ENCODE peak calls at places on chromosome 15, in eight cellular contexts. S, I, T, K, C, J, Y and V are unnamed samples.

GRCh38 chr15:79452244-79453051 is 20.3 kb downstream of the MINAR1 start:
- DNase-seq in S (no peak), I (no peak), T (no peak), K (no peak), C (no peak), J (no peak), Y (no peak), V (no peak)

GRCh38 chr15:95492388-95493070 is 838.0 kb upstream of the NR2F2 start:
- DNase-seq in S (no peak), I (no peak), T (no peak), K (no peak), C (no peak), J (no peak), Y (no peak), V (no peak)

GRCh38 chr15:66746231-66746605 is 44.2 kb downstream of the SMAD6 start:
- DNase-seq in S (no peak), I (no peak), T (no peak), K (no peak), C (no peak), J (no peak), Y (no peak), V (no peak)

GRCh38 chr15:84826369-84826823 is 9.2 kb downstream of the ALPK3 start:
- DNase-seq in S (no peak), I (peak; percentile 54), T (peak; percentile 41), K (no peak), C (peak; percentile 22), J (no peak), Y (no peak), V (peak; percentile 78)

GRCh38 chr15:74889390-74889881 is 406 bp upstream of the MPI start:
- DNase-seq in S (no peak), I (peak; percentile 63), T (peak; percentile 55), K (peak; percentile 82), C (peak; percentile 38), J (no peak), Y (no peak), V (no peak)

GRCh38 chr15:43218908-43219706 is 1.7 kb downstream of the EPB42 start:
- DNase-seq in S (no peak), I (no peak), T (no peak), K (no peak), C (peak; percentile 19), J (no peak), Y (no peak), V (peak; percentile 66)

GRCh38 chr15:100468265-100468664 is 60.5 kb downstream of the CERS3 start:
- DNase-seq in S (no peak), I (peak; percentile 35), T (peak; percentile 4), K (peak; percentile 78), C (peak; percentile 64), J (no peak), Y (no peak), V (no peak)

GRCh38 chr15:76161153-76162049 is 101.6 kb downstream of the TMEM266 start:
- DNase-seq in S (no peak), I (no peak), T (no peak), K (no peak), C (no peak), J (no peak), Y (no peak), V (no peak)

GRCh38 chr15:77421370-77421700 is 647 bp downstream of the HMG20A start:
- DNase-seq in S (no peak), I (no peak), T (no peak), K (no peak), C (no peak), J (no peak), Y (no peak), V (no peak)

GRCh38 chr15:69060041-69060481 is 45.6 kb downstream of the NOX5 start:
- DNase-seq in S (no peak), I (peak; percentile 74), T (no peak), K (no peak), C (no peak), J (no peak), Y (no peak), V (no peak)

GRCh38 chr15:50096158-50096821 is 22.7 kb downstream of the ATP8B4 start:
- DNase-seq in S (no peak), I (no peak), T (no peak), K (no peak), C (no peak), J (no peak), Y (no peak), V (no peak)

GRCh38 chr15:44738340-44738984 is 2.1 kb downstream of the TRIM69 start:
- DNase-seq in S (no peak), I (no peak), T (peak; percentile 56), K (no peak), C (peak; percentile 82), J (no peak), Y (no peak), V (no peak)

GRCh38 chr15:61687124-61687523 is 373.1 kb downstream of the VPS13C start:
- DNase-seq in S (no peak), I (no peak), T (no peak), K (no peak), C (no peak), J (no peak), Y (no peak), V (no peak)

GRCh38 chr15:84402856-84403608 is 167.5 kb downstream of the GOLGA6L4 start:
- DNase-seq in S (no peak), I (peak; percentile 19), T (no peak), K (no peak), C (no peak), J (no peak), Y (no peak), V (peak; percentile 81)

GRCh38 chr15:95499397-95499796 is 831.1 kb upstream of the NR2F2 start:
- DNase-seq in S (no peak), I (no peak), T (no peak), K (no peak), C (peak; percentile 29), J (no peak), Y (no peak), V (no peak)

GRCh38 chr15:75790631-75791336 is 52.5 kb upstream of the UBE2Q2 start:
- DNase-seq in S (no peak), I (no peak), T (peak; percentile 24), K (no peak), C (no peak), J (no peak), Y (no peak), V (no peak)

GRCh38 chr15:43187544-43188155 is 2.4 kb downstream of the CCNDBP1 start:
- DNase-seq in S (no peak), I (no peak), T (peak; percentile 56), K (no peak), C (peak; percentile 76), J (no peak), Y (no peak), V (no peak)

GRCh38 chr15:68289057-68289456 is 11.5 kb downstream of the FEM1B start:
- DNase-seq in S (no peak), I (no peak), T (no peak), K (no peak), C (no peak), J (no peak), Y (no peak), V (no peak)

GRCh38 chr15:38370079-38370478 is 83.8 kb upstream of the FAM98B start:
- DNase-seq in S (no peak), I (no peak), T (no peak), K (no peak), C (no peak), J (no peak), Y (no peak), V (no peak)

GRCh38 chr15:38088971-38089370 is 154.5 kb downstream of the TMCO5A start:
- DNase-seq in S (no peak), I (no peak), T (no peak), K (no peak), C (no peak), J (no peak), Y (no peak), V (no peak)

GRCh38 chr15:88262064-88262463 is 5.5 kb upstream of the NTRK3 start:
- DNase-seq in S (no peak), I (no peak), T (peak; percentile 47), K (peak; percentile 62), C (no peak), J (no peak), Y (no peak), V (no peak)

GRCh38 chr15:65077981-65078352 is 1.4 kb downstream of the KBTBD13 start:
- DNase-seq in S (peak; percentile 50), I (peak; percentile 87), T (no peak), K (peak; percentile 90), C (peak; percentile 68), J (peak; percentile 29), Y (peak; percentile 21), V (no peak)